ENCODE peak calls at places on chromosomes 1 and 21, in six cellular contexts. U is caudate nucleus; M is activated effector memory CD4-positive, alpha-beta T cell treated with anti-CD3 and anti-CD28 coated beads, Interleukin-2, amount 50 U/mL, for 16 hours; X is AG10803; A is substantia nigra; Q is EL. E is an unnamed sample.

GRCh38 chr1:24355466-24355865 is 36.3 kb downstream of the GRHL3 start:
- DNase-seq in U (no peak), M (no peak), X (no peak), A (no peak), Q (no peak), E (no peak)

GRCh38 chr1:158067651-158068050 is 74.2 kb downstream of the KIRREL1 start:
- DNase-seq in U (no peak), M (no peak), X (peak; percentile 77), A (no peak), Q (peak; percentile 71), E (no peak)

GRCh38 chr1:169484107-169484506 is 1.6 kb downstream of the SLC19A2 start:
- DNase-seq in U (no peak), M (no peak), X (no peak), A (no peak), Q (no peak), E (no peak)

GRCh38 chr1:204190212-204191211 is 5.8 kb downstream of the KISS1 start:
- DNase-seq in U (no peak), M (no peak), X (peak; percentile 66), A (no peak), Q (peak; percentile 47), E (peak; percentile 30)

GRCh38 chr1:52550447-52550846 is 2.4 kb downstream of the TUT4 start:
- DNase-seq in U (no peak), M (no peak), X (no peak), A (no peak), Q (no peak), E (no peak)

GRCh38 chr21:33682992-33683627 is 40.8 kb downstream of the ITSN1 start:
- DNase-seq in U (no peak), M (no peak), X (peak; percentile 91), A (no peak), Q (peak; percentile 94), E (no peak)

GRCh38 chr1:70462611-70463010 is 51.5 kb downstream of the CTH start:
- DNase-seq in U (no peak), M (no peak), X (no peak), A (no peak), Q (peak; percentile 8), E (no peak)

GRCh38 chr1:201870397-201870796 is 18.3 kb upstream of the SHISA4 start:
- DNase-seq in U (no peak), M (no peak), X (no peak), A (no peak), Q (peak; percentile 86), E (no peak)

GRCh38 chr21:41768371-41769042 is 1.7 kb upstream of the RIPK4 start:
- DNase-seq in U (no peak), M (peak; percentile 66), X (peak; percentile 70), A (no peak), Q (peak; percentile 86), E (no peak)

GRCh38 chr1:8720347-8720746 is 97.1 kb downstream of the RERE start:
- DNase-seq in U (no peak), M (no peak), X (no peak), A (no peak), Q (no peak), E (no peak)

GRCh38 chr1:16293568-16293967 is 56.6 kb upstream of the CPLANE2 start:
- DNase-seq in U (no peak), M (no peak), X (no peak), A (no peak), Q (no peak), E (no peak)

GRCh38 chr1:190312763-190313162 is 164.9 kb downstream of the BRINP3 start:
- DNase-seq in U (no peak), M (no peak), X (no peak), A (no peak), Q (no peak), E (no peak)

GRCh38 chr21:39654951-39655350 is 42.2 kb downstream of the B3GALT5 start:
- DNase-seq in U (no peak), M (no peak), X (no peak), A (no peak), Q (no peak), E (no peak)

GRCh38 chr21:33384851-33385331 is 18.3 kb upstream of the IFNGR2 start:
- DNase-seq in U (no peak), M (peak; percentile 69), X (no peak), A (no peak), Q (no peak), E (no peak)

GRCh38 chr1:3945916-3946840 is 46.1 kb upstream of the C1orf174 start:
- DNase-seq in U (no peak), M (no peak), X (no peak), A (no peak), Q (no peak), E (no peak)

GRCh38 chr1:168300626-168301025 is 19.9 kb downstream of the TBX19 start:
- DNase-seq in U (no peak), M (no peak), X (peak; percentile 3), A (no peak), Q (no peak), E (no peak)

GRCh38 chr1:56625823-56626222 is 19.3 kb upstream of the PRKAA2 start:
- DNase-seq in U (no peak), M (no peak), X (no peak), A (no peak), Q (no peak), E (no peak)

GRCh38 chr1:156767879-156768608 is 709 bp downstream of the PRCC start:
- DNase-seq in U (no peak), M (peak; percentile 78), X (peak; percentile 18), A (no peak), Q (peak; percentile 35), E (peak; percentile 31)

GRCh38 chr1:19009882-19010321 is 53.4 kb upstream of the IFFO2 start:
- DNase-seq in U (no peak), M (no peak), X (peak; percentile 95), A (no peak), Q (peak; percentile 97), E (no peak)

GRCh38 chr1:234997201-234998173 is 131.2 kb downstream of the TOMM20 start:
- DNase-seq in U (peak; percentile 79), M (no peak), X (peak; percentile 99), A (peak; percentile 77), Q (peak; percentile 100), E (no peak)

GRCh38 chr21:42366292-42367010 is at the start of gene TFF1:
- DNase-seq in U (no peak), M (no peak), X (no peak), A (no peak), Q (no peak), E (no peak)

GRCh38 chr1:221439008-221439733 is 302.7 kb downstream of the DUSP10 start:
- DNase-seq in U (no peak), M (peak; percentile 85), X (peak; percentile 73), A (no peak), Q (peak; percentile 95), E (no peak)

GRCh38 chr1:47460040-47460439 is 22.2 kb downstream of the FOXD2 start:
- DNase-seq in U (no peak), M (no peak), X (no peak), A (no peak), Q (no peak), E (no peak)

GRCh38 chr1:213414901-213415300 is 363.9 kb downstream of the RPS6KC1 start:
- DNase-seq in U (no peak), M (no peak), X (no peak), A (no peak), Q (no peak), E (no peak)

GRCh38 chr1:220487297-220487820 is 40.6 kb upstream of the MARK1 start:
- DNase-seq in U (no peak), M (no peak), X (peak; percentile 6), A (no peak), Q (peak; percentile 39), E (no peak)

GRCh38 chr21:38910390-38911008 is 104.8 kb downstream of the ETS2 start:
- DNase-seq in U (no peak), M (no peak), X (no peak), A (no peak), Q (peak; percentile 27), E (no peak)

GRCh38 chr1:108551157-108551862 is 8.6 kb upstream of the EEIG2 start:
- DNase-seq in U (no peak), M (no peak), X (no peak), A (no peak), Q (no peak), E (no peak)